ENCODE peak calls at places on chromosomes 7 and 10, in five cellular contexts. F is mesendoderm; D is NCI-H774; B is NCI-H524 treated with DMSO at 0.1 percent for 48 hours; U is stimulated activated CD8-positive, alpha-beta memory T cell treated with anti-CD3 and anti-CD28 coated beads, Interleukin-2, amount 100 ng/mL, for 1 hour. O is an unnamed sample.

GRCh38 chr7:158084555-158084954 is 503.1 kb downstream of the PTPRN2 start:
- DNase-seq in F (no peak), D (no peak), U (no peak), B (no peak), O (no peak)

GRCh38 chr10:132001238-132001977 is 19.7 kb upstream of the BNIP3 start:
- DNase-seq in B (no peak), D (peak; percentile 72), U (no peak), F (peak; percentile 87), O (peak; percentile 36)

GRCh38 chr7:151519765-151520418 is at the start of gene RHEB:
- DNase-seq in U (peak; percentile 97), D (peak; percentile 99), F (peak; percentile 100), B (peak; percentile 87), O (peak; percentile 100)

GRCh38 chr7:70588151-70588550 is 543.8 kb upstream of the GALNT17 start:
- DNase-seq in U (no peak), B (no peak), F (no peak), D (no peak), O (no peak)

GRCh38 chr7:30327813-30328212 is 43.4 kb downstream of the ZNRF2 start:
- DNase-seq in F (no peak), D (no peak), B (no peak), U (no peak), O (peak; percentile 61)

GRCh38 chr10:131355116-131355515 is 43.6 kb upstream of the TCERG1L start:
- DNase-seq in D (no peak), F (no peak), B (no peak), U (no peak), O (no peak)

GRCh38 chr10:10915215-10915614 is 102.5 kb upstream of the CELF2 start:
- DNase-seq in B (no peak), U (no peak), F (peak; percentile 4), D (no peak), O (no peak)

GRCh38 chr10:58384536-58384998 is 643 bp upstream of the TFAM start:
- DNase-seq in D (no peak), B (no peak), U (no peak), F (no peak), O (no peak)

GRCh38 chr10:116108106-116108505 is 164.9 kb downstream of the GFRA1 start:
- DNase-seq in F (no peak), B (no peak), U (no peak), D (no peak), O (no peak)

GRCh38 chr7:157573244-157573643 is 236.4 kb downstream of the DNAJB6 start:
- DNase-seq in D (no peak), B (no peak), F (no peak), U (no peak), O (no peak)

GRCh38 chr10:124359336-124359832 is 59.3 kb downstream of the OAT start:
- DNase-seq in U (no peak), B (no peak), D (no peak), F (no peak), O (no peak)

GRCh38 chr10:117175901-117176534 is 21.3 kb upstream of the KCNK18 start:
- DNase-seq in B (no peak), F (peak; percentile 71), U (peak; percentile 29), D (peak; percentile 16), O (peak; percentile 83)

GRCh38 chr10:962342-962741 is 25.9 kb upstream of the GTPBP4 start:
- DNase-seq in U (no peak), D (no peak), F (no peak), B (no peak), O (no peak)

GRCh38 chr10:127159648-127160245 is 36.6 kb downstream of the INSYN2A start:
- DNase-seq in D (no peak), U (no peak), F (no peak), B (no peak), O (no peak)

GRCh38 chr7:12982178-12982577 is 294.7 kb downstream of the ARL4A start:
- DNase-seq in U (no peak), D (no peak), B (no peak), F (no peak), O (no peak)

GRCh38 chr7:34575006-34575405 is 83.0 kb upstream of the NPSR1 start:
- DNase-seq in D (no peak), U (no peak), B (no peak), F (no peak), O (no peak)

GRCh38 chr10:56586391-56586790 is 225.3 kb upstream of the ZWINT start:
- DNase-seq in U (no peak), D (no peak), F (peak; percentile 50), B (no peak), O (no peak)

GRCh38 chr7:42883950-42884349 is 27.9 kb downstream of the C7orf25 start:
- DNase-seq in F (peak; percentile 47), D (no peak), B (no peak), U (no peak), O (peak; percentile 91)

GRCh38 chr7:2518101-2518500 is 1.5 kb upstream of the LFNG start:
- DNase-seq in D (no peak), F (peak; percentile 68), B (peak; percentile 71), U (no peak), O (no peak)

GRCh38 chr10:132477398-132478340 is 59.9 kb upstream of the INPP5A start:
- DNase-seq in F (no peak), U (no peak), B (no peak), D (no peak), O (no peak)

GRCh38 chr10:5592070-5592469 is 67.3 kb downstream of the CALML3 start:
- DNase-seq in F (no peak), D (no peak), U (no peak), B (no peak), O (no peak)

GRCh38 chr10:70672165-70672992 is at the start of gene ADAMTS14:
- DNase-seq in F (peak; percentile 55), B (no peak), D (no peak), U (no peak), O (peak; percentile 38)

GRCh38 chr10:43299579-43299978 is 32.7 kb upstream of the RASGEF1A start:
- DNase-seq in F (no peak), B (no peak), U (no peak), D (no peak), O (no peak)

GRCh38 chr7:114921636-114922150 is at the start of gene MDFIC:
- DNase-seq in U (no peak), D (no peak), B (no peak), F (no peak), O (peak; percentile 35)

GRCh38 chr10:124285587-124286527 is 132.9 kb downstream of the OAT start:
- DNase-seq in U (no peak), F (no peak), B (no peak), D (no peak), O (no peak)

GRCh38 chr10:1180836-1181235 is 124.7 kb downstream of the WDR37 start:
- DNase-seq in B (no peak), U (no peak), D (no peak), F (peak; percentile 54), O (no peak)

GRCh38 chr10:120131183-120131582 is 238.7 kb downstream of the SEC23IP start:
- DNase-seq in U (no peak), F (peak; percentile 77), D (no peak), B (no peak), O (peak; percentile 49)

GRCh38 chr7:130996841-130997231 is 262.8 kb upstream of the KLF14 start:
- DNase-seq in U (no peak), D (peak; percentile 59), B (no peak), F (no peak), O (no peak)

GRCh38 chr7:87797798-87798403 is 78.3 kb downstream of the SLC25A40 start:
- DNase-seq in U (no peak), D (peak; percentile 64), F (peak; percentile 66), B (peak; percentile 30), O (peak; percentile 81)

GRCh38 chr7:141430426-141431142 is 120.6 kb upstream of the AGK start:
- DNase-seq in D (peak; percentile 45), B (no peak), F (peak; percentile 43), U (no peak), O (no peak)

GRCh38 chr7:16044620-16045019 is 358.1 kb upstream of the MEOX2 start:
- DNase-seq in D (no peak), F (no peak), B (no peak), U (no peak), O (no peak)

GRCh38 chr10:983951-984705 is 4.1 kb upstream of the GTPBP4 start:
- DNase-seq in D (peak; percentile 37), B (no peak), U (no peak), F (no peak), O (no peak)

GRCh38 chr7:74183653-74184450 is 9.7 kb downstream of the EIF4H start:
- DNase-seq in F (peak; percentile 70), B (no peak), D (no peak), U (no peak), O (peak; percentile 46)

GRCh38 chr10:2367083-2367482 is 629.8 kb upstream of the ADARB2 start:
- DNase-seq in F (no peak), D (no peak), U (no peak), B (no peak), O (no peak)

GRCh38 chr7:156733638-156734037 is 93.1 kb downstream of the RNF32 start:
- DNase-seq in U (no peak), D (no peak), F (no peak), B (no peak), O (no peak)

GRCh38 chr10:129694633-129695356 is 227.8 kb downstream of the MGMT start:
- DNase-seq in D (no peak), B (no peak), U (no peak), F (no peak), O (no peak)

O was measured in ACHN.